ENCODE peak calls at places on chromosomes 16 and 17, in eight cellular contexts. One of them, this sample, is unnamed.

GRCh38 chr17:12973496-12974318 is 44.1 kb downstream of the ELAC2 start:
- DNase-seq in stimulated activated CD4-positive, alpha-beta T cell treated with anti-CD3 and anti-CD28 coated beads, Interleukin-1b, Interleukin-23, amount 100 ng/mL, for 24 hours: no peak
- DNase-seq in NB4: no peak
- DNase-seq in A549: no peak
- DNase-seq in GM12891: no peak
- DNase-seq in EL: no peak
- DNase-seq in H1: no peak
- DNase-seq in skeletal muscle cell: no peak
- DNase-seq in this sample: no peak

GRCh38 chr16:31130899-31131298 is 4.6 kb downstream of the PRSS8 start:
- DNase-seq in H1: no peak
- DNase-seq in stimulated activated CD4-positive, alpha-beta T cell treated with anti-CD3 and anti-CD28 coated beads, Interleukin-1b, Interleukin-23, amount 100 ng/mL, for 24 hours: no peak
- DNase-seq in GM12891: no peak
- DNase-seq in skeletal muscle cell: no peak
- DNase-seq in NB4: no peak
- DNase-seq in EL: no peak
- DNase-seq in A549: no peak
- DNase-seq in this sample: no peak

GRCh38 chr17:50864747-50865059 is 1.5 kb downstream of the TOB1 start:
- DNase-seq in A549: no peak
- DNase-seq in skeletal muscle cell: no peak
- DNase-seq in NB4: no peak
- DNase-seq in H1: no peak
- DNase-seq in stimulated activated CD4-positive, alpha-beta T cell treated with anti-CD3 and anti-CD28 coated beads, Interleukin-1b, Interleukin-23, amount 100 ng/mL, for 24 hours: no peak
- DNase-seq in GM12891: no peak
- DNase-seq in EL: no peak
- DNase-seq in this sample: no peak

GRCh38 chr17:4557626-4558310 is 2.6 kb upstream of the MYBBP1A start:
- DNase-seq in skeletal muscle cell: no peak
- DNase-seq in A549: no peak
- DNase-seq in GM12891: no peak
- DNase-seq in NB4: no peak
- DNase-seq in EL: no peak
- DNase-seq in H1: no peak
- DNase-seq in stimulated activated CD4-positive, alpha-beta T cell treated with anti-CD3 and anti-CD28 coated beads, Interleukin-1b, Interleukin-23, amount 100 ng/mL, for 24 hours: no peak
- DNase-seq in this sample: no peak

GRCh38 chr17:81238490-81238814 is 403 bp downstream of the TEPSIN start:
- DNase-seq in A549: no peak
- DNase-seq in skeletal muscle cell: no peak
- DNase-seq in NB4: no peak
- DNase-seq in H1: no peak
- DNase-seq in GM12891: no peak
- DNase-seq in EL: no peak
- DNase-seq in stimulated activated CD4-positive, alpha-beta T cell treated with anti-CD3 and anti-CD28 coated beads, Interleukin-1b, Interleukin-23, amount 100 ng/mL, for 24 hours: no peak
- DNase-seq in this sample: no peak

GRCh38 chr17:57406981-57407286 is 150.6 kb downstream of the MSI2 start:
- DNase-seq in stimulated activated CD4-positive, alpha-beta T cell treated with anti-CD3 and anti-CD28 coated beads, Interleukin-1b, Interleukin-23, amount 100 ng/mL, for 24 hours: no peak
- DNase-seq in H1: no peak
- DNase-seq in skeletal muscle cell: no peak
- DNase-seq in EL: no peak
- DNase-seq in A549: no peak
- DNase-seq in GM12891: no peak
- DNase-seq in NB4: no peak
- DNase-seq in this sample: no peak

GRCh38 chr16:22648941-22649340 is 138.2 kb downstream of the NPIPB5 start:
- DNase-seq in GM12891: no peak
- DNase-seq in NB4: no peak
- DNase-seq in A549: no peak
- DNase-seq in EL: no peak
- DNase-seq in H1: no peak
- DNase-seq in skeletal muscle cell: no peak
- DNase-seq in stimulated activated CD4-positive, alpha-beta T cell treated with anti-CD3 and anti-CD28 coated beads, Interleukin-1b, Interleukin-23, amount 100 ng/mL, for 24 hours: no peak
- DNase-seq in this sample: no peak

GRCh38 chr17:75783069-75783783 is 1.4 kb upstream of the UNK start:
- DNase-seq in EL: peak; percentile 68
- DNase-seq in stimulated activated CD4-positive, alpha-beta T cell treated with anti-CD3 and anti-CD28 coated beads, Interleukin-1b, Interleukin-23, amount 100 ng/mL, for 24 hours: no peak
- DNase-seq in A549: peak; percentile 59
- DNase-seq in NB4: peak; percentile 84
- DNase-seq in skeletal muscle cell: no peak
- DNase-seq in H1: no peak
- DNase-seq in GM12891: no peak
- DNase-seq in this sample: peak; percentile 75

GRCh38 chr16:30352488-30353401 is 2.4 kb downstream of the CD2BP2 start:
- DNase-seq in NB4: no peak
- DNase-seq in GM12891: no peak
- DNase-seq in EL: no peak
- DNase-seq in stimulated activated CD4-positive, alpha-beta T cell treated with anti-CD3 and anti-CD28 coated beads, Interleukin-1b, Interleukin-23, amount 100 ng/mL, for 24 hours: no peak
- DNase-seq in H1: no peak
- DNase-seq in A549: no peak
- DNase-seq in skeletal muscle cell: no peak
- DNase-seq in this sample: no peak

GRCh38 chr17:83191388-83192160 is 112.2 kb downstream of the METRNL start:
- DNase-seq in H1: no peak
- DNase-seq in stimulated activated CD4-positive, alpha-beta T cell treated with anti-CD3 and anti-CD28 coated beads, Interleukin-1b, Interleukin-23, amount 100 ng/mL, for 24 hours: no peak
- DNase-seq in NB4: no peak
- DNase-seq in GM12891: no peak
- DNase-seq in EL: no peak
- DNase-seq in skeletal muscle cell: no peak
- DNase-seq in A549: no peak
- DNase-seq in this sample: no peak

GRCh38 chr16:1706386-1707192 is 594 bp downstream of the MAPK8IP3 start:
- DNase-seq in H1: no peak
- DNase-seq in A549: no peak
- DNase-seq in skeletal muscle cell: no peak
- DNase-seq in stimulated activated CD4-positive, alpha-beta T cell treated with anti-CD3 and anti-CD28 coated beads, Interleukin-1b, Interleukin-23, amount 100 ng/mL, for 24 hours: peak; percentile 18
- DNase-seq in EL: peak; percentile 29
- DNase-seq in NB4: peak; percentile 48
- DNase-seq in GM12891: peak; percentile 58
- DNase-seq in this sample: no peak

GRCh38 chr17:10117581-10118001 is 80.8 kb downstream of the GAS7 start:
- DNase-seq in A549: no peak
- DNase-seq in EL: no peak
- DNase-seq in H1: no peak
- DNase-seq in skeletal muscle cell: no peak
- DNase-seq in NB4: peak; percentile 97
- DNase-seq in stimulated activated CD4-positive, alpha-beta T cell treated with anti-CD3 and anti-CD28 coated beads, Interleukin-1b, Interleukin-23, amount 100 ng/mL, for 24 hours: no peak
- DNase-seq in GM12891: no peak
- DNase-seq in this sample: no peak

This sample was measured in astrocyte of the spinal cord.